ENCODE peak calls at places on chromosomes 2 and 18, in five cellular contexts. A is fibroblast of the aortic adventitia, S is adrenal gland, C is IMR-90, O is thyroid gland. U is an unnamed sample.

GRCh38 chr18:10936211-10937053 is 212.9 kb downstream of the PIEZO2 start:
- DNase-seq in A (peak; percentile 79), S (no peak), C (peak; percentile 15), O (no peak), U (peak; percentile 42)

GRCh38 chr18:3305933-3306332 is 44.0 kb downstream of the MYL12B start:
- DNase-seq in A (peak; percentile 51), S (peak; percentile 77), C (peak; percentile 88), O (no peak), U (peak; percentile 98)

GRCh38 chr2:25478736-25479135 is 137.0 kb upstream of the DNMT3A start:
- DNase-seq in A (no peak), S (no peak), C (no peak), O (no peak), U (no peak)

GRCh38 chr2:221571108-221571390 is 1.1 kb downstream of the EPHA4 start:
- DNase-seq in A (peak; percentile 20), S (no peak), C (peak; percentile 17), O (peak; percentile 13), U (peak; percentile 12)

GRCh38 chr18:13726972-13727331 is 479 bp downstream of the RNMT start:
- DNase-seq in A (no peak), S (peak; percentile 76), C (peak; percentile 56), O (peak; percentile 55), U (peak; percentile 70)

GRCh38 chr18:59024829-59025228 is 114.9 kb upstream of the SEC11C start:
- DNase-seq in A (peak; percentile 73), S (no peak), C (peak; percentile 65), O (no peak), U (peak; percentile 86)

GRCh38 chr2:218898109-218898878 is 17.6 kb downstream of the WNT10A start:
- DNase-seq in A (peak; percentile 41), S (peak; percentile 52), C (peak; percentile 18), O (peak; percentile 56), U (peak; percentile 40)

GRCh38 chr2:226794751-226795171 is 4.9 kb downstream of the IRS1 start:
- DNase-seq in A (peak; percentile 77), S (peak; percentile 50), C (peak; percentile 81), O (peak; percentile 55), U (peak; percentile 86)

GRCh38 chr2:217338306-217338916 is 478.5 kb upstream of the TNP1 start:
- DNase-seq in A (peak; percentile 74), S (no peak), C (peak; percentile 96), O (no peak), U (peak; percentile 85)

GRCh38 chr2:62364786-62365185 is 141.2 kb downstream of the TMEM17 start:
- DNase-seq in A (no peak), S (no peak), C (no peak), O (no peak), U (no peak)

GRCh38 chr2:9717886-9718451 is 87.2 kb upstream of the YWHAQ start:
- DNase-seq in A (no peak), S (no peak), C (no peak), O (no peak), U (no peak)

GRCh38 chr2:8581048-8581561 is 100.8 kb upstream of the ID2 start:
- DNase-seq in A (no peak), S (peak; percentile 37), C (no peak), O (no peak), U (no peak)

GRCh38 chr2:198054299-198054698 is 249.9 kb downstream of the PLCL1 start:
- DNase-seq in A (peak; percentile 38), S (peak; percentile 28), C (peak; percentile 37), O (peak; percentile 25), U (peak; percentile 50)

GRCh38 chr18:11149441-11150270 is at the start of gene PIEZO2:
- DNase-seq in A (peak; percentile 11), S (peak; percentile 33), C (peak; percentile 65), O (peak; percentile 35), U (peak; percentile 78)

GRCh38 chr2:100742884-100743283 is 77.1 kb upstream of the NPAS2 start:
- DNase-seq in A (peak; percentile 98), S (no peak), C (peak; percentile 98), O (no peak), U (peak; percentile 82)

GRCh38 chr2:138275292-138275690 is 226.3 kb upstream of the SPOPL start:
- DNase-seq in A (no peak), S (no peak), C (no peak), O (no peak), U (no peak)

GRCh38 chr2:11556101-11556806 is 22.4 kb downstream of the GREB1 start:
- DNase-seq in A (no peak), S (no peak), C (no peak), O (no peak), U (no peak)

GRCh38 chr2:130370490-130370889 is 14.6 kb downstream of the PTPN18 start:
- DNase-seq in A (no peak), S (no peak), C (no peak), O (no peak), U (no peak)

GRCh38 chr18:8552151-8552550 is 57.1 kb upstream of the RAB12 start:
- DNase-seq in A (no peak), S (no peak), C (no peak), O (no peak), U (no peak)

GRCh38 chr2:43958397-43959275 is 37.2 kb downstream of the LRPPRC start:
- DNase-seq in A (no peak), S (no peak), C (no peak), O (no peak), U (peak; percentile 18)

DNA sequence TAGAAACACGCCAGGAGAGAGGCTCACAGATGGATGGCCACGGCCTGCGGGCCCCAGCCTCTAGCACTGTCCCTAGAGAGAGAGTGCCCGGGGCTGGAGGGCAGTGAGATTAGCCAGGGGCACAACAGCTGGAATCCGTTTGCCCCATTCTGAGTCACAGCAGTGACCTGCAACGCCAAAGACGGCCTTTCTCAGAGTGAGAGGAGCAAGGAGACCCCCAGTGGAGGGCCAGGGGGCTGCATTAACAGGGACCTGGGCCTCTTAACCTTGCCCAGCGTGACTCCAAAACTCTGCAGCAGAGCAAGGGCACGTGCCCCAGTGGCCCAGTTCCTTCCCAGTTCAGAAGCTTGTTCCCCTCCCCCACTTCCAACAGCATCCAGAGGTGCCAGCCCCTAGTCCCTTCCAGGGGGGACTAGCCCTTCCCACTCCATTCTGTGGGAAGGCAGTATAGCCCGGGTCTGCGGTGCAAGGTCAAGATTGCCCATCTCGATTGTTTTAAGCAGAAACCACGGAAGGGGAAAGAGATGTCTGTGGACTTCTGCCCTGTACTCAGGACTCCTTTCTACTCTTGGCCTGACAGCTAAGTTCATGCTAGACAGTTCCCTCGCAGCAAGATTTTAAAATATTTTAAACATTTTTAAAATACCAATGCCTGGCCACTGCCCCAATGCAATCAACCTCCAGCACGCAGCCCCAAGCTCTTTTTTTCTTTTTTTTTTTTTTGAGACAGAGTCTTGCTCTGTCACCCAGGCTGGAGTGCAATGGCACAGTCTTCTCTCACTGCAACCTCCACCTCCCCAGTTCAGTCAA is 50.9 kb upstream of the BIN1 start:
- DNase-seq in A (peak; percentile 7), S (no peak), C (no peak), O (no peak), U (peak; percentile 23)
- TF ChIP-seq CTCF in A (peak; percentile 23), S (peak; percentile 22), C (peak; percentile 13), O (no peak), U (peak; percentile 49)

DNA sequence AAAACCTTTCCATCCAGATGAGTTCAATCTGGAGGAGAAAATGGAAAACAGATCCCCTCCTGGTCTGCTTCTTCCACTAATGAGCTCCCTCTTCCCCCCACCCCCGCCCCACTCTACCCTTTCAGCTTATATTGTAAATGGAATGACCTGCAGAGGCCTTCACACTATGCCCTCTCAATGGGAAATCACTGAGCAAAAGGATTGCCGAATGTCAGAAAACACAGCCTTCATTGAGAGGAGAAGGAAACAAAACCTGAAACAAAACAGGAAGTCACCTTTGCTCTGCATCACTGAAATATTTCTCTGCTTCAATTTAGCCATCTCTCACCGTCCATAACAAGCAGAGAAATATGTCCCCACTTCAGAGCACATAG is 1.6 kb upstream of the FRZB start:
- DNase-seq in A (no peak), S (no peak), C (no peak), O (no peak), U (no peak)
- H3K4me3 ChIP-seq in A (no peak overlapping the region), S (no peak overlapping the region), C (no peak overlapping the region), O (no peak overlapping the region), U (no peak overlapping the region)

GRCh38 chr2:200705305-200705985 is 106.3 kb upstream of the BZW1 start:
- DNase-seq in A (peak; percentile 30), S (no peak), C (peak; percentile 22), O (no peak), U (peak; percentile 54)
- TF ChIP-seq CTCF in A (peak; percentile 38), S (no peak), C (peak; percentile 34), O (no peak), U (peak; percentile 74)

DNA sequence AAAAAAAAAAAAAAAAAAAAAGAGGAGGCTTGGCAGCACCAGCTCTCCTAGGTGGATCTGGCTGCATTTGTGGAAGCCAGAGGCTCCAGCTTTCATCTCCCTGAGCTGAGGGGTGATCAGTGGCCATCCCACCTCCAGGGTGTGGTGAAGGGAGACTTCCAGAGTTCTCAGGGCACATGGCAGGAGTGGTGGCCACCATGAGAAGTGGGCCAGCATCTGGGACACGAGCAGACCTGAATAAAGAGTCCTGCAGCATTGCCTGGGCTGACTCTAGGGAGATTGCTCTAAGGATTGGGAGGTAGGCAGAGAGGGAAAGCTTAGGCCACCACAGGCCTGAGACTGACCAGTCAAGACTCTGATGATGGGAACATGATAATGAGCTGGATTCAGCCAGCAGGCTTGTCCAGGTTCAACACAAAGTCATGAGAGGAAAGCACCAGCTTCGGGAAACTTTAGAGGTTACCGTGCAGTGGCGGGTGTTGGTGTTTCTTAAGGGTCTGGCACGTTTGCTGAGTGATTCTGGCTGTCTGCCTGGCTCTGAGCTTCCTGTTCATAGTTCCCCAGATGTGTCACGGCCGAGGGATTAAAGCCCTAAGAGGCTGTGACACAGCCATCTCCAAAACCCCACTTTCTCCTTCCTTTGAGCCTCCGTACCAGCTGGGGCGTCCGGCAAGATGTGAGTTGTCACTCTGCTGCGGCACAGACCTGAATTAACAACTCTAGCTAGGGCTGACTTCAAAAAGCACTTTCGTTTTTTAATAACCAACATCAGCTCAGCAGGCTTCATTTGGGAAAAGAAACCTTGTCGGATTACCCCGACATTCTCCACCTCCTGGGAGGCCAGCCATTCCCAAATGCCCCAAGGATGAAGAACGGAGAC is 38.3 kb upstream of the IL1R1 start:
- DNase-seq in A (peak; percentile 99), S (peak; percentile 48), C (peak; percentile 94), O (peak; percentile 89), U (peak; percentile 89)
- H3K4me3 ChIP-seq in A (peak overlapping the region; percentile 79), S (no peak overlapping the region), C (peak overlapping the region; percentile 30), O (peak overlapping the region; percentile 25), U (peak overlapping the region; percentile 47)

GRCh38 chr2:222582931-222583330 is 73.0 kb downstream of the FARSB start:
- DNase-seq in A (no peak), S (no peak), C (no peak), O (no peak), U (peak; percentile 28)
- TF ChIP-seq CTCF in A (no peak), S (no peak), C (peak; percentile 3), O (peak; percentile 22), U (peak; percentile 43)

DNA sequence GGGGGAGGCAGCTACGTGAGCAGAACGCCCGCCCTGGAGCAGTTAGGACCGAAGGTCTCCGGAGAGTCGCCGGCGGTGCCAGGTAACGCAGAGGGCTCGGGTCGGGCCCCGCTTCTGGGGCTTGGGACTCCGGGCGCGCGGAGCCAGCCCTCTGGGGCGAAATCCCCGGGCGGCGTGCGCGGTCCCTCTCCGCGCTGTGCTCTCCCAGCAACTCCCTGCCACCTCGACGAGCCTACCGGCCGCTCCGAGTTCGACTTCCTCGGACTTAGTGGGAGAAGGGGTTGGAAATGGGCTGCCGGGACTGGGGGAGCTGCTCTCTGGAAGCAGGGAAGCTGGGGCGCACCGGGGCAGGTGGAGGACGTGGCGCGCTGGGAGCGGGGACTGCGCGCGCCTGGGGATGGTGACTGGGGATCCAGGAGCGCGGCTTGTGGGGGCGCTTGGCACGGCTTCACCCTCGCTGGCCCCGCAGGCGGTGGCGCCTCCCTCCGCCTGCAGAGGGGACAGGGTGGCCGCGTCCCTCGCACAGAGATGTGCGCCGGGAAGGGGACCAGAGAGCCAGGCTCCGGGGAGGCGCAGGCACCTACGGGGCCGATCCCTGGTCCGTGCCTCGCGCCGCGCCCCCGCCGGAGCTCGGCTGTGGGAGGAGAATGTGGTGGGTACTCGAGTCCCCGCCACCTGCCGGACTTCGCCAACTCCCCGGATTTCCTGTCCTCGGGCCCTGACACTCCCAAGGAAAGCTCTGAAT is 688 bp downstream of the CDH20 start:
- DNase-seq in A (peak; percentile 24), S (peak; percentile 6), C (no peak), O (no peak), U (peak; percentile 15)
- H3K4me3 ChIP-seq in A (peak overlapping the region; percentile 66), S (no peak overlapping the region), C (no peak overlapping the region), O (no peak overlapping the region), U (peak overlapping the region; percentile 48)